ENCODE peak calls at places on chromosomes 12 and 14, in eight cellular contexts. B is stimulated activated CD4-positive, alpha-beta T cell treated with anti-CD3 and anti-CD28 coated beads, Interleukin-4, amount 100 ng/mL, for 1 hour; H is fibroblast of pulmonary artery; Q is heart left ventricle; N is iPS-NIHi11; R is activated CD4-positive, alpha-beta T cell treated with anti-CD3 and anti-CD28 coated beads, Interleukin-2, amount 50 U/mL, for 4 hours; Y is D341Med; J is EH. O is an unnamed sample.

GRCh38 chr12:116366456-116366776 is 88.9 kb upstream of the MED13L start:
- DNase-seq in N (no peak), Q (peak), H (no peak), Y (no peak), J (no peak), R (no peak), B (no peak), O (no peak)

GRCh38 chr12:104303538-104304151 is at the start of gene EID3:
- DNase-seq in N (peak), B (peak), R (peak), J (peak), H (peak), Y (no peak), Q (peak), O (peak)

GRCh38 chr14:32896979-32897723 is 41.5 kb upstream of the NPAS3 start:
- DNase-seq in Y (no peak), R (no peak), H (peak), J (peak), N (no peak), Q (no peak), B (no peak), O (peak)

GRCh38 chr12:52425466-52425865 is 8.7 kb downstream of the KRT75 start:
- DNase-seq in N (no peak), H (no peak), J (no peak), Y (no peak), B (no peak), R (no peak), Q (no peak), O (no peak)

GRCh38 chr14:68564826-68565760 is 227.8 kb downstream of the ZFP36L1 start:
- DNase-seq in H (peak), J (peak), N (peak), Q (no peak), B (no peak), R (no peak), Y (no peak), O (peak)

GRCh38 chr12:14950421-14950820 is 11.0 kb downstream of the ARHGDIB start:
- DNase-seq in N (no peak), R (no peak), B (no peak), Y (no peak), H (no peak), Q (no peak), J (peak), O (no peak)

GRCh38 chr12:52018448-52019122 is 11.8 kb downstream of the TAMALIN start:
- DNase-seq in H (no peak), Q (no peak), R (no peak), J (no peak), Y (no peak), B (no peak), N (no peak), O (no peak)

GRCh38 chr12:2286461-2287131 is 233.8 kb downstream of the CACNA1C start:
- DNase-seq in R (no peak), J (peak), Q (no peak), B (no peak), Y (no peak), H (no peak), N (no peak), O (no peak)

GRCh38 chr12:124583854-124584253 is 16.4 kb upstream of the NCOR2 start:
- DNase-seq in H (no peak), B (no peak), J (no peak), Y (no peak), R (no peak), N (peak), Q (no peak), O (no peak)

GRCh38 chr12:124599074-124599999 is 31.9 kb upstream of the NCOR2 start:
- DNase-seq in Q (no peak), H (peak), R (no peak), J (peak), Y (no peak), B (no peak), N (no peak), O (peak)

GRCh38 chr12:128763395-128763794 is 60.4 kb downstream of the SLC15A4 start:
- DNase-seq in B (no peak), R (no peak), J (no peak), N (no peak), Q (no peak), H (no peak), Y (no peak), O (no peak)

GRCh38 chr14:49852351-49853157 is at the start of gene NEMF:
- DNase-seq in N (peak), H (peak), R (peak), Y (peak), Q (peak), B (peak), J (peak), O (peak)

GRCh38 chr14:21999400-21999799 is 325.8 kb upstream of the OR4E1 start:
- DNase-seq in Q (no peak), R (no peak), H (no peak), N (no peak), Y (no peak), B (peak), J (no peak), O (no peak)

GRCh38 chr12:111314949-111315539 is 53.9 kb downstream of the PHETA1 start:
- DNase-seq in H (peak), R (no peak), N (no peak), Q (no peak), B (no peak), J (no peak), Y (no peak), O (peak)

GRCh38 chr14:104345316-104346111 is 207.1 kb downstream of the KIF26A start:
- DNase-seq in H (no peak), J (no peak), N (no peak), Y (no peak), B (no peak), Q (no peak), R (no peak), O (no peak)

GRCh38 chr14:60981626-60982455 is 796 bp downstream of the SLC38A6 start:
- DNase-seq in Q (no peak), Y (peak), R (no peak), J (peak), H (peak), N (peak), B (no peak), O (peak)